ENCODE peak calls at places on chromosomes 6 and 20, in six cellular contexts. V is heart left ventricle, I is hepatocyte, Y is IMR-90, E is ovary, B is uterus. W is an unnamed sample.

GRCh38 chr6:159214281-159214680 is 45.1 kb downstream of the FNDC1 start:
- DNase-seq in V (no peak), I (no peak), Y (no peak), E (no peak), B (no peak), W (no peak)

GRCh38 chr20:1377984-1378742 is 14.7 kb downstream of the FKBP1A start:
- DNase-seq in V (no peak), I (no peak), Y (peak; percentile 67), E (no peak), B (no peak), W (no peak)

GRCh38 chr6:149651056-149651455 is 2.5 kb upstream of the KATNA1 start:
- DNase-seq in V (no peak), I (no peak), Y (no peak), E (no peak), B (no peak), W (no peak)

GRCh38 chr6:10720229-10720959 is 2.5 kb upstream of the TMEM14C start:
- DNase-seq in V (peak; percentile 64), I (no peak), Y (peak; percentile 17), E (peak; percentile 68), B (peak; percentile 50), W (peak; percentile 50)

GRCh38 chr20:53087034-53087777 is 115.0 kb downstream of the TSHZ2 start:
- DNase-seq in V (no peak), I (no peak), Y (no peak), E (no peak), B (no peak), W (no peak)

GRCh38 chr6:147852772-147853171 is 344.3 kb downstream of the SAMD5 start:
- DNase-seq in V (no peak), I (no peak), Y (peak; percentile 20), E (no peak), B (no peak), W (no peak)

GRCh38 chr6:20124545-20124944 is 87.7 kb downstream of the MBOAT1 start:
- DNase-seq in V (no peak), I (no peak), Y (no peak), E (no peak), B (no peak), W (no peak)

GRCh38 chr6:159815410-159815809 is 15.3 kb downstream of the PNLDC1 start:
- DNase-seq in V (no peak), I (no peak), Y (no peak), E (no peak), B (no peak), W (no peak)

GRCh38 chr6:4928426-4928825 is 75.4 kb downstream of the RPP40 start:
- DNase-seq in V (no peak), I (no peak), Y (peak; percentile 55), E (no peak), B (no peak), W (no peak)

GRCh38 chr6:149699150-149699549 is 18.8 kb downstream of the LATS1 start:
- DNase-seq in V (no peak), I (no peak), Y (no peak), E (no peak), B (no peak), W (no peak)

GRCh38 chr6:309947-310346 is 17.7 kb downstream of the DUSP22 start:
- DNase-seq in V (no peak), I (no peak), Y (no peak), E (no peak), B (no peak), W (no peak)

GRCh38 chr6:56385981-56386593 is 138.7 kb upstream of the COL21A1 start:
- DNase-seq in V (no peak), I (no peak), Y (no peak), E (no peak), B (no peak), W (no peak)

GRCh38 chr6:142945446-142946180 is 637 bp upstream of the HIVEP2 start:
- DNase-seq in V (peak; percentile 58), I (peak; percentile 79), Y (no peak), E (no peak), B (no peak), W (peak; percentile 68)

GRCh38 chr20:19993937-19994667 is 23.1 kb upstream of the NAA20 start:
- DNase-seq in V (peak; percentile 74), I (no peak), Y (peak; percentile 76), E (no peak), B (no peak), W (no peak)

GRCh38 chr6:15475872-15476271 is 187.0 kb downstream of the DTNBP1 start:
- DNase-seq in V (no peak), I (no peak), Y (no peak), E (no peak), B (no peak), W (no peak)

GRCh38 chr6:33961686-33962085 is 157.9 kb upstream of the MLN start:
- DNase-seq in V (no peak), I (no peak), Y (no peak), E (no peak), B (no peak), W (no peak)

GRCh38 chr6:142262231-142262630 is 39.6 kb upstream of the ADGRG6 start:
- DNase-seq in V (no peak), I (no peak), Y (no peak), E (no peak), B (no peak), W (no peak)

GRCh38 chr6:55014321-55015088 is 159.8 kb upstream of the HCRTR2 start:
- DNase-seq in V (no peak), I (no peak), Y (peak; percentile 53), E (no peak), B (no peak), W (no peak)

GRCh38 chr6:90247262-90247661 is 49.4 kb downstream of the BACH2 start:
- DNase-seq in V (no peak), I (no peak), Y (no peak), E (no peak), B (no peak), W (no peak)

GRCh38 chr6:90238663-90239542 is 57.7 kb downstream of the BACH2 start:
- DNase-seq in V (no peak), I (no peak), Y (no peak), E (no peak), B (no peak), W (no peak)

GRCh38 chr6:90237350-90237990 is 59.2 kb downstream of the BACH2 start:
- DNase-seq in V (no peak), I (no peak), Y (no peak), E (no peak), B (no peak), W (no peak)

GRCh38 chr6:90241229-90241873 is 55.3 kb downstream of the BACH2 start:
- DNase-seq in V (no peak), I (no peak), Y (no peak), E (no peak), B (no peak), W (no peak)
- H3K27ac ChIP-seq in V (no peak overlapping the region), I (no peak overlapping the region), Y (no peak overlapping the region), E (no peak overlapping the region), B (no peak overlapping the region), W (no peak overlapping the region)

GRCh38 chr20:63664861-63665594 is 6.9 kb downstream of the RTEL1 start:
- DNase-seq in V (no peak), I (no peak), Y (no peak), E (no peak), B (no peak), W (no peak)

GRCh38 chr20:63664143-63664851 is 6.2 kb downstream of the RTEL1 start:
- DNase-seq in V (no peak), I (no peak), Y (no peak), E (no peak), B (no peak), W (no peak)

GRCh38 chr20:63668351-63668750 is 10.2 kb downstream of the RTEL1 start:
- DNase-seq in V (no peak), I (no peak), Y (no peak), E (no peak), B (no peak), W (no peak)

GRCh38 chr20:63665708-63666107 is 7.6 kb downstream of the RTEL1 start:
- DNase-seq in V (no peak), I (no peak), Y (no peak), E (no peak), B (no peak), W (no peak)

DNA sequence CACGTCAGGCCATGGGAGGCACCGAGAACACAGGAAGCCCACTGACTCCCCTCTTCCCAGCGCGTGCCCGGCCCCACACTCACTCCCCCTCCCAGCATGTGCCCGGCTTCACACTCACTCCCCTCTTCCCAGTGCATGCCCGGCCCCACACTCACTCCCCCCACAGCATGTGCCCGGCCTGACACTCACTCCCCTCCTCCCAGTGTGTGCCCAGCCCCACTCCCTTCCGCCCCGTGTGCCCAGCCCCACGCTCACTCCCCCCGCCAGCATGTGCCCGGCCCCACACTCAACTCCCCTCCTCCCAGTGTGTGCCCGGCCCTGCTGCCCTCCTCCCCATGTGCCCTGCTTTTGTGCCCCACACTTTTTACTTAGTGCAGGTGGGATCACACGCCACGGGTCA is 9.7 kb downstream of the RTEL1 start:
- DNase-seq in V (no peak), I (no peak), Y (no peak), E (no peak), B (no peak), W (no peak)
- H3K36me3 ChIP-seq in V (no peaks in the 10 kb centered on the region), I (no peaks in the 10 kb centered on the region), Y (peaks cover 50% of the 10 kb centered on the region), E (no peaks in the 10 kb centered on the region), B (no peaks in the 10 kb centered on the region), W (peaks cover 71% of the 10 kb centered on the region)

DNA sequence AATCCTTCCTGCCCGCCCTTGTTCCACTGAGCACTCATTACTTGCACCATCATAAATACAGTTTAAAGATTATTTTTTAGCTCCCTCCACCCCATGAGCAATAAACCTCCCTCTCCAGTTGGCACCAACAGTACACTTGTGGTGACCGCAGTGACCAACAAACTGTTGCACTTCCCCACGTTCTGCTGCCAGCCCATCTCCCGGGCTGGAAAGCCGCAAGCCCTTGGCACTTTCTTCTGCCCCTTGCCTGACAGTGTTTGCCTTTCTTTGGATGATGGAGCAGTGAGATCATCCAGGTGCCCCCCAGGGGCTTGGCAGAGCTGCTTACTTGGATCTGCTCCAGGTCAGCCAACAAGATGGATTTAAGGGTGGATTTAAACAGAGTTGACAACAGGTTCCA is 21.6 kb downstream of the KCNB1 start:
- DNase-seq in V (no peak), I (no peak), Y (no peak), E (no peak), B (no peak), W (no peak)
- H3K27ac ChIP-seq in V (no peak overlapping the region), I (no peak overlapping the region), Y (no peak overlapping the region), E (no peak overlapping the region), B (no peak overlapping the region), W (no peak overlapping the region)

GRCh38 chr6:151018911-151019795 is 153.7 kb downstream of the MTHFD1L start:
- DNase-seq in V (no peak), I (no peak), Y (no peak), E (no peak), B (no peak), W (no peak)

GRCh38 chr6:151014404-151015150 is 149.1 kb downstream of the MTHFD1L start:
- DNase-seq in V (peak; percentile 70), I (peak; percentile 86), Y (peak; percentile 71), E (peak; percentile 74), B (peak; percentile 74), W (peak; percentile 61)

GRCh38 chr6:151018035-151018434 is 152.5 kb downstream of the MTHFD1L start:
- DNase-seq in V (no peak), I (no peak), Y (peak; percentile 38), E (no peak), B (no peak), W (no peak)

GRCh38 chr6:151015320-151015719 is 149.8 kb downstream of the MTHFD1L start:
- DNase-seq in V (no peak), I (no peak), Y (peak; percentile 41), E (no peak), B (no peak), W (no peak)

GRCh38 chr6:151016107-151016506 is 150.6 kb downstream of the MTHFD1L start:
- DNase-seq in V (no peak), I (no peak), Y (no peak), E (no peak), B (no peak), W (no peak)
- H3K36me3 ChIP-seq in V (no peaks in the 10 kb centered on the region), I (no peaks in the 10 kb centered on the region), Y (peaks cover 67% of the 10 kb centered on the region), E (no peaks in the 10 kb centered on the region), B (no peaks in the 10 kb centered on the region), W (peaks cover 38% of the 10 kb centered on the region)

GRCh38 chr6:62265906-62266305 is 20.1 kb downstream of the KHDRBS2 start:
- DNase-seq in V (no peak), I (no peak), Y (no peak), E (no peak), B (no peak), W (no peak)
- H3K27ac ChIP-seq in V (no peak overlapping the region), I (no peak overlapping the region), Y (no peak overlapping the region), E (no peak overlapping the region), B (no peak overlapping the region), W (no peak overlapping the region)

W was measured in SJSA1.